ENCODE peak calls at places on chromosome 12, in five cellular contexts. One of them, this sample, is unnamed.

GRCh38 chr12:54240129-54240528 is 39.8 kb downstream of the CBX5 start:
- DNase-seq in kidney: no peak
- DNase-seq in MM.1S: no peak
- DNase-seq in endothelial cell of umbilical vein: no peak
- DNase-seq in astrocyte: no peak
- DNase-seq in this sample: no peak

GRCh38 chr12:49952396-49953055 is 2.0 kb downstream of the AQP2 start:
- DNase-seq in endothelial cell of umbilical vein: no peak
- DNase-seq in astrocyte: no peak
- DNase-seq in kidney: peak
- DNase-seq in MM.1S: no peak
- DNase-seq in this sample: no peak

GRCh38 chr12:98743362-98743953 is 98.4 kb downstream of the APAF1 start:
- DNase-seq in kidney: no peak
- DNase-seq in endothelial cell of umbilical vein: peak
- DNase-seq in MM.1S: no peak
- DNase-seq in astrocyte: no peak
- DNase-seq in this sample: peak

GRCh38 chr12:53208877-53209463 is 1.9 kb upstream of the ITGB7 start:
- DNase-seq in MM.1S: peak
- DNase-seq in kidney: no peak
- DNase-seq in endothelial cell of umbilical vein: no peak
- DNase-seq in astrocyte: no peak
- DNase-seq in this sample: no peak

GRCh38 chr12:91316825-91317224 is 134.2 kb upstream of the DCN start:
- DNase-seq in kidney: no peak
- DNase-seq in astrocyte: peak
- DNase-seq in MM.1S: no peak
- DNase-seq in endothelial cell of umbilical vein: no peak
- DNase-seq in this sample: no peak

GRCh38 chr12:95147836-95148235 is 69.4 kb downstream of the FGD6 start:
- DNase-seq in astrocyte: no peak
- DNase-seq in kidney: no peak
- DNase-seq in MM.1S: no peak
- DNase-seq in endothelial cell of umbilical vein: no peak
- DNase-seq in this sample: no peak

GRCh38 chr12:64990991-64991570 is 130.0 kb downstream of the WIF1 start:
- DNase-seq in endothelial cell of umbilical vein: no peak
- DNase-seq in astrocyte: no peak
- DNase-seq in MM.1S: peak
- DNase-seq in kidney: no peak
- DNase-seq in this sample: no peak

GRCh38 chr12:108798551-108799221 is 58.7 kb downstream of the SSH1 start:
- DNase-seq in kidney: no peak
- DNase-seq in endothelial cell of umbilical vein: peak
- DNase-seq in MM.1S: no peak
- DNase-seq in astrocyte: peak
- DNase-seq in this sample: no peak

GRCh38 chr12:51342416-51342815 is 4.1 kb downstream of the CELA1 start:
- DNase-seq in MM.1S: no peak
- DNase-seq in endothelial cell of umbilical vein: no peak
- DNase-seq in kidney: no peak
- DNase-seq in astrocyte: no peak
- DNase-seq in this sample: no peak

GRCh38 chr12:98373019-98373554 is 142.3 kb upstream of the TMPO start:
- DNase-seq in kidney: no peak
- DNase-seq in endothelial cell of umbilical vein: peak
- DNase-seq in astrocyte: peak
- DNase-seq in MM.1S: peak
- DNase-seq in this sample: no peak

GRCh38 chr12:103915306-103915705 is 14.9 kb upstream of the HSP90B1 start:
- DNase-seq in endothelial cell of umbilical vein: no peak
- DNase-seq in MM.1S: no peak
- DNase-seq in kidney: no peak
- DNase-seq in astrocyte: peak
- DNase-seq in this sample: no peak

GRCh38 chr12:62291888-62292760 is 31.9 kb downstream of the USP15 start:
- DNase-seq in endothelial cell of umbilical vein: no peak
- DNase-seq in astrocyte: peak
- DNase-seq in kidney: no peak
- DNase-seq in MM.1S: no peak
- DNase-seq in this sample: no peak

GRCh38 chr12:43655586-43655985 is 103.0 kb downstream of the PUS7L start:
- DNase-seq in endothelial cell of umbilical vein: no peak
- DNase-seq in astrocyte: peak
- DNase-seq in MM.1S: no peak
- DNase-seq in kidney: no peak
- DNase-seq in this sample: no peak

GRCh38 chr12:121538699-121539061 is 42.1 kb downstream of the KDM2B start:
- DNase-seq in astrocyte: peak
- DNase-seq in endothelial cell of umbilical vein: no peak
- DNase-seq in kidney: no peak
- DNase-seq in MM.1S: peak
- DNase-seq in this sample: peak

GRCh38 chr12:62898568-62898967 is 36.4 kb downstream of the PPM1H start:
- DNase-seq in kidney: no peak
- DNase-seq in endothelial cell of umbilical vein: no peak
- DNase-seq in MM.1S: no peak
- DNase-seq in astrocyte: no peak
- DNase-seq in this sample: no peak

GRCh38 chr12:126926023-126926600 is 1340.9 kb upstream of the TMEM132C start:
- DNase-seq in MM.1S: peak
- DNase-seq in endothelial cell of umbilical vein: no peak
- DNase-seq in kidney: no peak
- DNase-seq in astrocyte: no peak
- DNase-seq in this sample: no peak

GRCh38 chr12:12616512-12617275 is 5.0 kb downstream of the CREBL2 start:
- DNase-seq in astrocyte: peak
- DNase-seq in kidney: no peak
- DNase-seq in MM.1S: no peak
- DNase-seq in endothelial cell of umbilical vein: no peak
- DNase-seq in this sample: no peak

GRCh38 chr12:109445224-109445623 is 31.9 kb downstream of the KCTD10 start:
- DNase-seq in MM.1S: no peak
- DNase-seq in astrocyte: peak
- DNase-seq in kidney: no peak
- DNase-seq in endothelial cell of umbilical vein: no peak
- DNase-seq in this sample: no peak

GRCh38 chr12:29991924-29992323 is 208.2 kb upstream of the TMTC1 start:
- DNase-seq in MM.1S: no peak
- DNase-seq in endothelial cell of umbilical vein: no peak
- DNase-seq in astrocyte: peak
- DNase-seq in kidney: no peak
- DNase-seq in this sample: no peak

GRCh38 chr12:16603916-16604575 is 1.9 kb downstream of the LMO3 start:
- DNase-seq in astrocyte: no peak
- DNase-seq in MM.1S: no peak
- DNase-seq in endothelial cell of umbilical vein: no peak
- DNase-seq in kidney: no peak
- DNase-seq in this sample: no peak

GRCh38 chr12:56878010-56878339 is 56.2 kb downstream of the SDR9C7 start:
- DNase-seq in endothelial cell of umbilical vein: no peak
- DNase-seq in MM.1S: no peak
- DNase-seq in astrocyte: no peak
- DNase-seq in kidney: no peak
- DNase-seq in this sample: no peak

GRCh38 chr12:124397807-124398577 is 103.1 kb downstream of the RFLNA start:
- DNase-seq in MM.1S: no peak
- DNase-seq in astrocyte: no peak
- DNase-seq in endothelial cell of umbilical vein: no peak
- DNase-seq in kidney: no peak
- DNase-seq in this sample: no peak

DNA sequence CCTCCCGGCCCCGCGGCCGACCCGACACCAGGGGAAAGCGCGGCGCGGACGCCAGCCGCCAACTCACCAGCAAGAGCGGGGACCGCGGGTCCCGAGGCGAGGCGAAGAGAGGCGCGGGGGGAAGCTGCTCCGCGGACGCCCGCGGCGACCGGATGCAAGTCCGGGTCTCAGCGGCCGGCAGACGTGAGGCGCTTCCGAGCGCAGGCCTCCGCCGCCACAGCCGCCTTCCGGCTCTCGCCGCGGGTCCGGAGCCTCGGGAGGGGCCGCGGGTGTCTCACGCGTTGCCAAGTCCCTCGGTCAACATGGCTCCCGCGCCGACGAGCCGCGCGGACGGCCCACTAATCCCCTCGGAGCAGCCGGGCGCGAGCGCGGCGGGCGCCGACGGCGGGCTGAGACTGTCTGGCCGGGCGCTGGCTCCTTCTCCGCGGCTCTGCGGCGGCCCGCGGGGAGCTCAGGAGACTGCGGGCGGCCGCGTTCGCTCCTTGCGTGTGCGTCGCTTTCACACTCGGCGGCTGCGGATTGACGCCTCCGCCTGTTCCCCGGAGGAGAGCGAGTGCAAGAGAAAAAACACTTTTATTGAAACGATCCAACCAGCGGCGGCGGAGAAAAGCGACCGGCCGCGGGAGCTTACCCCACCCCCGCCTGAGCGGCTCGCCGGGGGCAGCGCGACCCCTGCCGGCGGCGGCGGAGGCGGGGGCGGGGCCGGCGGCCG is at the start of gene CDK17:
- DNase-seq in kidney: peak
- DNase-seq in endothelial cell of umbilical vein: peak
- DNase-seq in MM.1S: peak
- DNase-seq in astrocyte: peak
- DNase-seq in this sample: peak
- TF ChIP-seq CTCF in kidney: peak
- TF ChIP-seq CTCF in endothelial cell of umbilical vein: peak
- TF ChIP-seq CTCF in MM.1S: peak
- TF ChIP-seq CTCF in astrocyte: peak
- TF ChIP-seq CTCF in this sample: peak

GRCh38 chr12:24560867-24561266 is 388.0 kb downstream of the BCAT1 start:
- DNase-seq in astrocyte: no peak
- DNase-seq in kidney: no peak
- DNase-seq in MM.1S: no peak
- DNase-seq in endothelial cell of umbilical vein: no peak
- DNase-seq in this sample: no peak

GRCh38 chr12:24561882-24562760 is 386.8 kb downstream of the BCAT1 start:
- DNase-seq in endothelial cell of umbilical vein: peak
- DNase-seq in kidney: peak
- DNase-seq in MM.1S: peak
- DNase-seq in astrocyte: peak
- DNase-seq in this sample: peak

GRCh38 chr12:24562761-24563392 is 386.0 kb downstream of the BCAT1 start:
- DNase-seq in endothelial cell of umbilical vein: peak
- DNase-seq in astrocyte: peak
- DNase-seq in kidney: peak
- DNase-seq in MM.1S: peak
- DNase-seq in this sample: peak

GRCh38 chr12:24560192-24560591 is 388.7 kb downstream of the BCAT1 start:
- DNase-seq in MM.1S: no peak
- DNase-seq in astrocyte: no peak
- DNase-seq in kidney: no peak
- DNase-seq in endothelial cell of umbilical vein: no peak
- DNase-seq in this sample: no peak

GRCh38 chr12:24561411-24561871 is 387.5 kb downstream of the BCAT1 start:
- DNase-seq in kidney: no peak
- DNase-seq in astrocyte: peak
- DNase-seq in MM.1S: peak
- DNase-seq in endothelial cell of umbilical vein: no peak
- DNase-seq in this sample: no peak
- H3K9ac ChIP-seq in kidney: peak
- H3K9ac ChIP-seq in astrocyte: peak
- H3K9ac ChIP-seq in MM.1S: peak
- H3K9ac ChIP-seq in endothelial cell of umbilical vein: peak
- H3K9ac ChIP-seq in this sample: peak

DNA sequence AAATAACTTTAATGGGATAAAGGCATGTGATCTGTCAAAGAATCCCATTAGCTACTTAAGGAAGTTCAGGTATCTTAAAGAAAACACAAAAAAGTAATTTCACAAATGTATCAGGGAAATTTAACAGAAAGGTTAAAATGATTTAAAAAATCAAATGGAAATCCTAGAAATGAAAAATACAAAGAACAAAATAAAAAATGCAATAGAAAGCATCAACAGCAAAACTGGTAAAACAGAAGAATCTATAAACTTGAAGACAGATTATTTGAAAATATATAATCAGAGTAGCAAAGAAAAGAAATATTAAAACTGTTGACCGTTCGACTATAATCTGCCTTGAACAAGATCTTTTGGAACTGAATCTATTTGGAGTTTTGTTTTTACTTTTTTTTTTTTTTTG is 279.4 kb upstream of the SYT1 start:
- DNase-seq in astrocyte: no peak
- DNase-seq in endothelial cell of umbilical vein: no peak
- DNase-seq in kidney: no peak
- DNase-seq in MM.1S: no peak
- DNase-seq in this sample: no peak
- TF ChIP-seq CTCF in astrocyte: no peak
- TF ChIP-seq CTCF in endothelial cell of umbilical vein: no peak
- TF ChIP-seq CTCF in kidney: no peak
- TF ChIP-seq CTCF in MM.1S: no peak
- TF ChIP-seq CTCF in this sample: no peak

GRCh38 chr12:6751767-6752166 is 1.2 kb downstream of the MLF2 start:
- DNase-seq in kidney: no peak
- DNase-seq in MM.1S: no peak
- DNase-seq in endothelial cell of umbilical vein: no peak
- DNase-seq in astrocyte: no peak
- DNase-seq in this sample: no peak

GRCh38 chr12:6752931-6753771 is at the start of gene MLF2:
- DNase-seq in endothelial cell of umbilical vein: peak
- DNase-seq in astrocyte: peak
- DNase-seq in kidney: peak
- DNase-seq in MM.1S: peak
- DNase-seq in this sample: peak

GRCh38 chr12:6752181-6752930 is 585 bp downstream of the MLF2 start:
- DNase-seq in MM.1S: no peak
- DNase-seq in endothelial cell of umbilical vein: peak
- DNase-seq in astrocyte: peak
- DNase-seq in kidney: no peak
- DNase-seq in this sample: peak

GRCh38 chr12:6748761-6749160 is 4.2 kb downstream of the MLF2 start:
- DNase-seq in endothelial cell of umbilical vein: no peak
- DNase-seq in astrocyte: no peak
- DNase-seq in MM.1S: no peak
- DNase-seq in kidney: peak
- DNase-seq in this sample: no peak

DNA sequence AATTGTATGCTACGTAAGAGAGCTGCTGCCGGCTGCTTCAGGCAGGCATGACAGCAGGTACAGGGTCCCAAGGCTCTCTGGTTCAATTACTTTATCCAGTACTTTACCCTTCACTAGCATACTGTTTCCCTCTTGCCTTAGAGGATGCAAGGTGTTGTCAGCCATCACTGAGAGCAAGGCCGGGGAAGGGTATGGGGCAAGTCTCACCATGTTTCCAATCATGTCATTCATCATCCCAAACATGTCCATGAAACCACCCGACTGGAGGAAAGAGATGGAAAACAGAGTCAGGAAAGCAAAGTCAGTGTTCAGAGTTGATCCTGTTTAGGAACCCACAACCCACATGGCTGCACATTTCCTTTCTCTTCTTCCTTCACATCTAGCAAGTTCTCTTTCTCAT is 2.4 kb downstream of the MLF2 start:
- DNase-seq in astrocyte: no peak
- DNase-seq in endothelial cell of umbilical vein: no peak
- DNase-seq in MM.1S: no peak
- DNase-seq in kidney: no peak
- DNase-seq in this sample: no peak
- H3K9ac ChIP-seq in astrocyte: peak
- H3K9ac ChIP-seq in endothelial cell of umbilical vein: no peak
- H3K9ac ChIP-seq in MM.1S: no peak
- H3K9ac ChIP-seq in kidney: no peak
- H3K9ac ChIP-seq in this sample: no peak

This sample was measured in H9.